ENCODE peak calls at places on chromosomes 12 and 14, in five cellular contexts. One of them, this sample, is unnamed.

GRCh38 chr12:51751657-51752056 is 96.9 kb downstream of the FIGNL2 start:
- DNase-seq in A673: peak
- DNase-seq in iPS-NIHi11: no peak
- DNase-seq in PC-9: no peak
- DNase-seq in GM23338: no peak
- DNase-seq in this sample: no peak

GRCh38 chr14:34039428-34040047 is 88.7 kb upstream of the EGLN3 start:
- DNase-seq in iPS-NIHi11: no peak
- DNase-seq in GM23338: no peak
- DNase-seq in PC-9: no peak
- DNase-seq in A673: no peak
- DNase-seq in this sample: no peak

GRCh38 chr12:55708695-55709233 is 1.1 kb upstream of the ITGA7 start:
- DNase-seq in A673: no peak
- DNase-seq in iPS-NIHi11: no peak
- DNase-seq in PC-9: no peak
- DNase-seq in GM23338: no peak
- DNase-seq in this sample: no peak

GRCh38 chr14:99331796-99332195 is 59.8 kb upstream of the BCL11B start:
- DNase-seq in A673: no peak
- DNase-seq in GM23338: no peak
- DNase-seq in PC-9: no peak
- DNase-seq in iPS-NIHi11: no peak
- DNase-seq in this sample: peak

GRCh38 chr12:42237853-42238239 is 202 bp downstream of the YAF2 start:
- DNase-seq in PC-9: no peak
- DNase-seq in GM23338: no peak
- DNase-seq in A673: no peak
- DNase-seq in iPS-NIHi11: no peak
- DNase-seq in this sample: no peak

GRCh38 chr12:15001733-15002471 is 29.1 kb downstream of the PDE6H start:
- DNase-seq in A673: no peak
- DNase-seq in GM23338: peak
- DNase-seq in PC-9: no peak
- DNase-seq in iPS-NIHi11: peak
- DNase-seq in this sample: peak

GRCh38 chr12:113601656-113602263 is 130.1 kb upstream of the LHX5 start:
- DNase-seq in iPS-NIHi11: peak
- DNase-seq in GM23338: peak
- DNase-seq in A673: peak
- DNase-seq in PC-9: no peak
- DNase-seq in this sample: no peak

GRCh38 chr12:14416658-14417057 is 51.2 kb downstream of the ATF7IP start:
- DNase-seq in GM23338: peak
- DNase-seq in PC-9: peak
- DNase-seq in A673: peak
- DNase-seq in iPS-NIHi11: peak
- DNase-seq in this sample: peak

GRCh38 chr12:6360578-6361490 is 14.5 kb downstream of the SCNN1A start:
- DNase-seq in iPS-NIHi11: no peak
- DNase-seq in GM23338: no peak
- DNase-seq in A673: no peak
- DNase-seq in PC-9: no peak
- DNase-seq in this sample: no peak

GRCh38 chr14:34222867-34223266 is 239.2 kb downstream of the SPTSSA start:
- DNase-seq in GM23338: peak
- DNase-seq in A673: no peak
- DNase-seq in PC-9: no peak
- DNase-seq in iPS-NIHi11: no peak
- DNase-seq in this sample: no peak

GRCh38 chr12:14716848-14717444 is 20.5 kb upstream of the GUCY2C start:
- DNase-seq in A673: peak
- DNase-seq in PC-9: peak
- DNase-seq in GM23338: peak
- DNase-seq in iPS-NIHi11: peak
- DNase-seq in this sample: peak

GRCh38 chr14:64602826-64603225 is 53.1 kb downstream of the PPP1R36 start:
- DNase-seq in iPS-NIHi11: no peak
- DNase-seq in GM23338: no peak
- DNase-seq in PC-9: no peak
- DNase-seq in A673: no peak
- DNase-seq in this sample: no peak

GRCh38 chr12:91811481-91812287 is 334.0 kb downstream of the BTG1 start:
- DNase-seq in GM23338: peak
- DNase-seq in A673: peak
- DNase-seq in PC-9: peak
- DNase-seq in iPS-NIHi11: peak
- DNase-seq in this sample: peak

GRCh38 chr14:103879118-103879569 is 31.8 kb upstream of the PPP1R13B start:
- DNase-seq in GM23338: no peak
- DNase-seq in PC-9: no peak
- DNase-seq in iPS-NIHi11: no peak
- DNase-seq in A673: no peak
- DNase-seq in this sample: no peak

GRCh38 chr12:81439344-81439743 is 319.8 kb downstream of the PPFIA2 start:
- DNase-seq in A673: no peak
- DNase-seq in iPS-NIHi11: no peak
- DNase-seq in PC-9: no peak
- DNase-seq in GM23338: no peak
- DNase-seq in this sample: no peak

GRCh38 chr12:22409071-22409951 is 74.8 kb upstream of the ST8SIA1 start:
- DNase-seq in GM23338: no peak
- DNase-seq in PC-9: no peak
- DNase-seq in iPS-NIHi11: no peak
- DNase-seq in A673: peak
- DNase-seq in this sample: peak

GRCh38 chr12:65892905-65893304 is 68.6 kb downstream of the HMGA2 start:
- DNase-seq in GM23338: no peak
- DNase-seq in PC-9: no peak
- DNase-seq in A673: peak
- DNase-seq in iPS-NIHi11: no peak
- DNase-seq in this sample: no peak

GRCh38 chr12:118979763-118980406 is 1.5 kb upstream of the SRRM4 start:
- DNase-seq in A673: peak
- DNase-seq in PC-9: peak
- DNase-seq in iPS-NIHi11: peak
- DNase-seq in GM23338: peak
- DNase-seq in this sample: peak

GRCh38 chr14:49294736-49295135 is 291.4 kb downstream of the RPS29 start:
- DNase-seq in A673: no peak
- DNase-seq in iPS-NIHi11: peak
- DNase-seq in PC-9: no peak
- DNase-seq in GM23338: peak
- DNase-seq in this sample: peak

GRCh38 chr14:65940056-65940735 is 527.7 kb downstream of the FUT8 start:
- DNase-seq in PC-9: no peak
- DNase-seq in iPS-NIHi11: no peak
- DNase-seq in A673: peak
- DNase-seq in GM23338: peak
- DNase-seq in this sample: peak

GRCh38 chr12:124625867-124626675 is 58.7 kb upstream of the NCOR2 start:
- DNase-seq in GM23338: no peak
- DNase-seq in PC-9: peak
- DNase-seq in A673: no peak
- DNase-seq in iPS-NIHi11: peak
- DNase-seq in this sample: no peak

GRCh38 chr12:103444983-103445382 is 50.8 kb downstream of the C12orf42 start:
- DNase-seq in GM23338: peak
- DNase-seq in iPS-NIHi11: no peak
- DNase-seq in A673: no peak
- DNase-seq in PC-9: no peak
- DNase-seq in this sample: no peak

This sample was measured in NCI-H82.